ENCODE peak calls at places on chromosomes 12 and 14, in seven cellular contexts. M is stimulated activated CD4-positive, alpha-beta T cell treated with anti-CD3 and anti-CD28 coated beads, TNF-alpha, amount 100 ng/mL, for 1 hour; R is prostate gland; X is NCI-H1694 treated with DMSO at 0.1 percent for 48 hours; S is activated T-cell treated with anti-CD3 and anti-CD28 coated beads for 1 hour; B is MCF 10A; U is T-helper 2 cell. Z is an unnamed sample.

GRCh38 chr12:57553343-57554202 is 3.7 kb downstream of the KIF5A start:
- DNase-seq in M (no peak), R (no peak), X (no peak), S (no peak), B (no peak), U (no peak), Z (no peak)

GRCh38 chr12:7269273-7269672 is 34.6 kb upstream of the ACSM4 start:
- DNase-seq in M (no peak), R (no peak), X (no peak), S (no peak), B (peak; percentile 61), U (no peak), Z (no peak)

GRCh38 chr12:103441437-103442186 is 54.2 kb downstream of the C12orf42 start:
- DNase-seq in M (no peak), R (no peak), X (no peak), S (no peak), B (no peak), U (peak; percentile 83), Z (no peak)

GRCh38 chr12:114682920-114683708 is 861 bp downstream of the TBX3 start:
- DNase-seq in M (no peak), R (no peak), X (no peak), S (no peak), B (peak; percentile 49), U (no peak), Z (no peak)

GRCh38 chr12:99054601-99055128 is 409.6 kb downstream of the APAF1 start:
- DNase-seq in M (no peak), R (no peak), X (no peak), S (no peak), B (peak; percentile 36), U (no peak), Z (no peak)

GRCh38 chr12:69348162-69348938 is at the start of gene LYZ:
- DNase-seq in M (no peak), R (no peak), X (no peak), S (no peak), B (no peak), U (no peak), Z (no peak)

GRCh38 chr12:26737487-26738030 is 95.4 kb downstream of the ITPR2 start:
- DNase-seq in M (no peak), R (no peak), X (no peak), S (no peak), B (no peak), U (no peak), Z (no peak)

GRCh38 chr14:101882141-101882935 is 82.0 kb upstream of the DYNC1H1 start:
- DNase-seq in M (no peak), R (no peak), X (no peak), S (no peak), B (no peak), U (no peak), Z (no peak)

GRCh38 chr12:108568653-108569154 is 6.3 kb downstream of the ISCU start:
- DNase-seq in M (no peak), R (no peak), X (no peak), S (peak; percentile 38), B (no peak), U (peak; percentile 98), Z (no peak)

GRCh38 chr12:21438643-21439042 is 1.2 kb downstream of the PYROXD1 start:
- DNase-seq in M (no peak), R (no peak), X (no peak), S (no peak), B (no peak), U (peak; percentile 25), Z (no peak)

GRCh38 chr12:49887536-49888401 is 15.9 kb downstream of the FAIM2 start:
- DNase-seq in M (no peak), R (peak; percentile 59), X (no peak), S (no peak), B (no peak), U (no peak), Z (no peak)

GRCh38 chr12:1698638-1699214 is 7.9 kb downstream of the ADIPOR2 start:
- DNase-seq in M (no peak), R (no peak), X (no peak), S (no peak), B (no peak), U (no peak), Z (no peak)

GRCh38 chr12:49925433-49926194 is 21.9 kb upstream of the FAIM2 start:
- DNase-seq in M (no peak), R (no peak), X (no peak), S (no peak), B (no peak), U (no peak), Z (no peak)

GRCh38 chr14:93276031-93276716 is 56.7 kb downstream of the BTBD7 start:
- DNase-seq in M (no peak), R (no peak), X (no peak), S (no peak), B (no peak), U (no peak), Z (no peak)

GRCh38 chr12:2860170-2860569 is 3.3 kb upstream of the TEX52 start:
- DNase-seq in M (no peak), R (no peak), X (no peak), S (no peak), B (no peak), U (no peak), Z (no peak)

GRCh38 chr12:119432935-119433334 is 98.4 kb downstream of the CCDC60 start:
- DNase-seq in M (no peak), R (no peak), X (no peak), S (no peak), B (no peak), U (no peak), Z (no peak)

GRCh38 chr12:113440336-113440735 is 18.2 kb downstream of the SDSL start:
- DNase-seq in M (no peak), R (no peak), X (no peak), S (no peak), B (no peak), U (no peak), Z (no peak)

GRCh38 chr14:91286530-91286937 is 42.0 kb upstream of the GPR68 start:
- DNase-seq in M (peak; percentile 52), R (peak; percentile 75), X (peak; percentile 93), S (peak; percentile 87), B (peak; percentile 83), U (peak; percentile 72), Z (peak; percentile 26)

GRCh38 chr14:60266021-60266937 is 17.3 kb downstream of the PPM1A start:
- DNase-seq in M (no peak), R (no peak), X (peak; percentile 17), S (no peak), B (peak; percentile 53), U (peak; percentile 19), Z (no peak)

GRCh38 chr14:105180598-105181528 is at the start of gene NUDT14:
- DNase-seq in M (peak; percentile 60), R (peak; percentile 85), X (peak; percentile 48), S (peak; percentile 83), B (peak; percentile 72), U (peak; percentile 73), Z (no peak)

GRCh38 chr14:37870947-37871346 is 275.5 kb downstream of the TTC6 start:
- DNase-seq in M (no peak), R (peak; percentile 20), X (no peak), S (no peak), B (no peak), U (no peak), Z (no peak)

GRCh38 chr12:47820631-47821345 is 1.1 kb upstream of the HDAC7 start:
- DNase-seq in M (no peak), R (peak; percentile 83), X (no peak), S (no peak), B (peak; percentile 95), U (no peak), Z (peak; percentile 64)

GRCh38 chr14:57871487-57872080 is 5.7 kb upstream of the SLC35F4 start:
- DNase-seq in M (no peak), R (no peak), X (peak; percentile 73), S (no peak), B (peak; percentile 71), U (peak; percentile 42), Z (no peak)

GRCh38 chr14:22898302-22898894 is 15.4 kb downstream of the REM2 start:
- DNase-seq in M (no peak), R (no peak), X (no peak), S (no peak), B (peak; percentile 65), U (no peak), Z (no peak)

GRCh38 chr12:25771062-25771461 is 187.4 kb upstream of the RASSF8 start:
- DNase-seq in M (no peak), R (no peak), X (no peak), S (no peak), B (peak; percentile 46), U (no peak), Z (no peak)

GRCh38 chr12:94037444-94037843 is 110.9 kb upstream of the PLXNC1 start:
- DNase-seq in M (no peak), R (no peak), X (no peak), S (no peak), B (no peak), U (no peak), Z (no peak)

GRCh38 chr12:81819991-81820633 is 61.0 kb upstream of the PPFIA2 start:
- DNase-seq in M (no peak), R (no peak), X (no peak), S (no peak), B (no peak), U (no peak), Z (no peak)

GRCh38 chr14:33642641-33643342 is 308.1 kb downstream of the EGLN3 start:
- DNase-seq in M (no peak), R (no peak), X (no peak), S (no peak), B (no peak), U (no peak), Z (no peak)

GRCh38 chr14:82855912-82856381 is 1322.3 kb upstream of the SEL1L start:
- DNase-seq in M (no peak), R (peak; percentile 15), X (peak; percentile 55), S (no peak), B (peak; percentile 87), U (no peak), Z (no peak)

GRCh38 chr12:57213068-57213715 is 3.4 kb upstream of the NXPH4 start:
- DNase-seq in M (peak; percentile 45), R (peak; percentile 86), X (peak; percentile 63), S (peak; percentile 76), B (peak; percentile 82), U (peak; percentile 79), Z (peak; percentile 64)

GRCh38 chr12:112409064-112409905 is at the start of gene RPL6:
- DNase-seq in M (peak; percentile 43), R (peak; percentile 87), X (peak; percentile 85), S (peak; percentile 59), B (peak; percentile 97), U (peak; percentile 96), Z (peak; percentile 82)